ENCODE peak calls at places on chromosomes 16 and 17, in nine cellular contexts. I, C, W, G, P, X, M, B and T are unnamed samples.

GRCh38 chr16:20903116-20903888 is 2.7 kb downstream of the LYRM1 start:
- DNase-seq in I (no peak), C (no peak), W (no peak), G (no peak), P (no peak), X (no peak), M (no peak), B (no peak), T (no peak)

GRCh38 chr17:46977348-46977747 is 1.7 kb downstream of the RPRML start:
- DNase-seq in I (peak; percentile 31), C (no peak), W (no peak), G (peak; percentile 89), P (no peak), X (peak; percentile 65), M (peak; percentile 97), B (no peak), T (peak; percentile 32)

GRCh38 chr17:40938981-40939380 is 1.5 kb upstream of the KRT23 start:
- DNase-seq in I (no peak), C (no peak), W (no peak), G (no peak), P (no peak), X (no peak), M (no peak), B (no peak), T (no peak)

GRCh38 chr16:637081-638018 is 1.2 kb upstream of the METTL26 start:
- DNase-seq in I (peak; percentile 95), C (peak; percentile 91), W (peak; percentile 89), G (peak; percentile 90), P (peak; percentile 87), X (no peak), M (peak; percentile 90), B (no peak), T (no peak)

GRCh38 chr17:61405686-61406542 is 6.3 kb downstream of the TBX2 start:
- DNase-seq in I (no peak), C (no peak), W (no peak), G (no peak), P (peak; percentile 7), X (no peak), M (peak; percentile 47), B (no peak), T (no peak)

GRCh38 chr17:962650-963049 is 16.9 kb downstream of the NXN start:
- DNase-seq in I (no peak), C (no peak), W (no peak), G (no peak), P (no peak), X (no peak), M (peak; percentile 89), B (no peak), T (no peak)

GRCh38 chr16:87308826-87309225 is 8.4 kb downstream of the C16orf95 start:
- DNase-seq in I (no peak), C (no peak), W (no peak), G (no peak), P (no peak), X (no peak), M (no peak), B (no peak), T (no peak)

GRCh38 chr17:74177018-74177450 is 26.4 kb upstream of the RPL38 start:
- DNase-seq in I (no peak), C (no peak), W (no peak), G (no peak), P (no peak), X (no peak), M (no peak), B (no peak), T (no peak)

GRCh38 chr17:31433091-31433790 is 41.8 kb downstream of the RAB11FIP4 start:
- DNase-seq in I (no peak), C (no peak), W (no peak), G (no peak), P (no peak), X (no peak), M (no peak), B (peak; percentile 46), T (no peak)

GRCh38 chr16:19400709-19401108 is 17.0 kb upstream of the TMC5 start:
- DNase-seq in I (no peak), C (no peak), W (no peak), G (no peak), P (no peak), X (no peak), M (peak; percentile 48), B (no peak), T (peak; percentile 55)
- H3K4me1 ChIP-seq in I (peaks cover 2% of the 10 kb centered on the region), C (peaks cover 7% of the 10 kb centered on the region), W (no peaks in the 10 kb centered on the region), G (peaks cover 19% of the 10 kb centered on the region), P (no peaks in the 10 kb centered on the region), X (no peaks in the 10 kb centered on the region), M (no peaks in the 10 kb centered on the region), B (no peaks in the 10 kb centered on the region), T (no peaks in the 10 kb centered on the region)

DNA sequence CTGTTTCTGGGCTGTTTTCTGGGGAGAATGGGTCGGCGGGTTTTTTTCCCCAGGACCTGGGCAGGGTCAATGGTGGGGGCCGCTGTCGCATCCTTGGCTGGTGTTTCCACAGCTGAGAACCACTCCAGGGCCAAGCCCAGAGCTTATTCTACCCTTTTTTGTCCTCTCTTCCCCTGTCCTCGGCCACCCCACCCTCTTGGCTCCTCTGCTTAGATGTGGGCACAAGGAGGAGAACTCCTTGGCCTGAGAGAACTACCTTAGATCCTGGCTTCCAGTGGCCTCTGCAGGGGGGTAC is 4.0 kb downstream of the NOD2 start:
- DNase-seq in I (no peak), C (peak; percentile 21), W (no peak), G (no peak), P (peak; percentile 21), X (no peak), M (no peak), B (no peak), T (no peak)
- H3K4me1 ChIP-seq in I (peaks cover 12% of the 10 kb centered on the region), C (peaks cover 40% of the 10 kb centered on the region), W (no peaks in the 10 kb centered on the region), G (peaks cover 5% of the 10 kb centered on the region), P (peaks cover 41% of the 10 kb centered on the region), X (peaks cover 11% of the 10 kb centered on the region), M (no peaks in the 10 kb centered on the region), B (peaks cover 82% of the 10 kb centered on the region), T (no peaks in the 10 kb centered on the region)

GRCh38 chr16:56851671-56852400 is 13.2 kb upstream of the SLC12A3 start:
- DNase-seq in I (no peak), C (no peak), W (no peak), G (peak; percentile 44), P (no peak), X (no peak), M (peak; percentile 82), B (no peak), T (peak; percentile 36)
- H3K4me1 ChIP-seq in I (no peaks in the 10 kb centered on the region), C (peaks cover 8% of the 10 kb centered on the region), W (no peaks in the 10 kb centered on the region), G (peaks cover 50% of the 10 kb centered on the region), P (peaks cover 5% of the 10 kb centered on the region), X (peaks cover 10% of the 10 kb centered on the region), M (peaks cover 17% of the 10 kb centered on the region), B (peaks cover 11% of the 10 kb centered on the region), T (peaks cover 24% of the 10 kb centered on the region)

DNA sequence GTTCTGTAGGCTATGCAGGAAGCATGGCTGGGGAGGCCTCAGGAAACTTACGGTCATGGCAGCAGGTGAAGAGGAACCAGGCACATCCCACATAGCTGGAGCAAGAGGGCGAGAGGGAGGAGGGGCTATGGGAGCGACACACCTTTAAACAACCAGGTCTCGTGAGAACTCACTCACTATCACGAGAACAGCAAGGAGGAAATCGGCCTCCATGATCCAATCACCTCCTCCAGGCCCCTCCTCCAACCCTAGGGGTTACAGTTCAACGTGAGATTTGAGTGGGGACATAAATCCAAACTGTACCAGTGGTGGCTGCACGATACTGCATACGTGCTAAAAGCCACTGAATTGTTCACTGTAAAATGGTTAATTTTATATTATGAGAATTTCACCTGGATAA is 26.1 kb upstream of the ENPP7 start:
- DNase-seq in I (no peak), C (no peak), W (no peak), G (no peak), P (no peak), X (no peak), M (no peak), B (no peak), T (no peak)
- H3K4me1 ChIP-seq in I (no peaks in the 10 kb centered on the region), C (peaks cover 4% of the 10 kb centered on the region), W (no peaks in the 10 kb centered on the region), G (peaks cover 23% of the 10 kb centered on the region), P (no peaks in the 10 kb centered on the region), X (peaks cover 13% of the 10 kb centered on the region), M (no peaks in the 10 kb centered on the region), B (no peaks in the 10 kb centered on the region), T (no peaks in the 10 kb centered on the region)

DNA sequence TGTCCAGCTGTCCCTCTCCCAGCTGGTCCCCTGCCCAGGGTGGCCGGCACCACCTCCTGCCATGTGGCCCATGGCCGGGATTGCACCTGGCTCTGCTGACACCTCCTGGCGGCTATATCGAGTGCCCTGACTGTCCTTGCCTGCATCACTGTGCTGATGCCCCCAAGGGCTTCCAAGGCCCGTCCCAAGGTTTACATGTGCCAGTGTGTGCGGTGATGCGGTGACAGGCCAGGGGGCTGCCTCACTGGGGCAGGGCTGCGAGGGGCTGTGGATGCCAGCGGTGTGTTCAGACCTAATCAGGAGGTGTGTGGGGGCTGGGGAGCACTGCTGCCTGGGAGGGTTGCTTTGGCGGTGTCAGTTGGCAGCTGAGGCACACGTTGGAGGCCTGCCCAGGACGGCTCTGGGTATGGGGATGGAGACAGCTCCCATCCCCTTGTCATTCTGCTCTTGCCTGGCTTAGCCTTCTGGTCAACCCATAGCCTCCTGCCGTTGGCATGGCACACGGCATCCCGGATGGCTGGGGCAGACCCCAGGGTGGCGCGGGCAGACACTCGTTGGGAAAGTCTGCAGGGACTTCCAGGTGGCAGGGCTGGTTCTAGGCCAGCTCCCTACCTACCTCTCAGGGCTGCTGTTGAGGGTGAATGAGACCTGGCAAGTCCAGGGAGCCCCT is 5.5 kb downstream of the MAP2K3 start:
- DNase-seq in I (no peak), C (no peak), W (no peak), G (no peak), P (peak; percentile 97), X (no peak), M (no peak), B (no peak), T (no peak)
- H3K4me1 ChIP-seq in I (peaks cover 21% of the 10 kb centered on the region), C (peaks cover 43% of the 10 kb centered on the region), W (no peaks in the 10 kb centered on the region), G (peaks cover 34% of the 10 kb centered on the region), P (peaks cover 59% of the 10 kb centered on the region), X (peaks cover 22% of the 10 kb centered on the region), M (peaks cover 10% of the 10 kb centered on the region), B (peaks cover 56% of the 10 kb centered on the region), T (peaks cover 25% of the 10 kb centered on the region)

GRCh38 chr17:1972429-1973160 is 52.5 kb downstream of the RTN4RL1 start:
- DNase-seq in I (no peak), C (no peak), W (no peak), G (no peak), P (no peak), X (no peak), M (no peak), B (no peak), T (peak; percentile 40)

GRCh38 chr17:1966274-1967086 is 58.7 kb downstream of the RTN4RL1 start:
- DNase-seq in I (no peak), C (no peak), W (no peak), G (no peak), P (no peak), X (no peak), M (no peak), B (no peak), T (no peak)

GRCh38 chr17:1970843-1971384 is 54.2 kb downstream of the RTN4RL1 start:
- DNase-seq in I (no peak), C (no peak), W (no peak), G (no peak), P (no peak), X (no peak), M (no peak), B (no peak), T (no peak)

GRCh38 chr17:1967092-1967662 is 58.0 kb downstream of the RTN4RL1 start:
- DNase-seq in I (no peak), C (peak; percentile 35), W (no peak), G (no peak), P (no peak), X (no peak), M (peak; percentile 74), B (no peak), T (no peak)

GRCh38 chr17:1969712-1970111 is 55.4 kb downstream of the RTN4RL1 start:
- DNase-seq in I (no peak), C (no peak), W (no peak), G (no peak), P (no peak), X (no peak), M (no peak), B (no peak), T (no peak)
- H3K4me1 ChIP-seq in I (no peaks in the 10 kb centered on the region), C (no peaks in the 10 kb centered on the region), W (no peaks in the 10 kb centered on the region), G (no peaks in the 10 kb centered on the region), P (peaks cover 15% of the 10 kb centered on the region), X (peaks cover 18% of the 10 kb centered on the region), M (peaks cover 4% of the 10 kb centered on the region), B (peaks cover 5% of the 10 kb centered on the region), T (peaks cover 5% of the 10 kb centered on the region)